ENCODE peak calls at places on chromosomes 5 and 9, in six cellular contexts. Y, J, I, P, M and T are unnamed samples.

GRCh38 chr5:150627731-150628545 is 12.5 kb upstream of the SYNPO start:
- DNase-seq in J (no peak), M (no peak), Y (no peak), P (peak; percentile 71), I (peak; percentile 36), T (no peak)

GRCh38 chr5:147671365-147671764 is 111.2 kb downstream of the JAKMIP2 start:
- DNase-seq in J (no peak), I (no peak), Y (no peak), P (no peak), M (peak; percentile 43), T (no peak)

GRCh38 chr9:91746904-91747303 is 203.1 kb downstream of the ROR2 start:
- DNase-seq in Y (no peak), I (no peak), P (no peak), J (no peak), M (no peak), T (no peak)

GRCh38 chr5:141135030-141135717 is at the start of gene PCDHB5:
- DNase-seq in I (no peak), P (peak; percentile 29), J (no peak), Y (no peak), M (no peak), T (peak; percentile 13)

GRCh38 chr5:1130218-1130946 is 18.5 kb upstream of the SLC12A7 start:
- DNase-seq in Y (peak; percentile 85), M (no peak), I (no peak), P (no peak), J (peak; percentile 34), T (no peak)

GRCh38 chr9:115058175-115058574 is 59.8 kb downstream of the TNC start:
- DNase-seq in J (no peak), P (no peak), I (peak; percentile 58), M (no peak), Y (no peak), T (no peak)

GRCh38 chr5:170149206-170149515 is 43.5 kb downstream of the FOXI1 start:
- DNase-seq in M (no peak), I (no peak), J (no peak), P (no peak), Y (no peak), T (no peak)

GRCh38 chr5:154972476-154973080 is 31.7 kb downstream of the MRPL22 start:
- DNase-seq in I (peak; percentile 34), M (peak; percentile 35), J (peak; percentile 50), Y (peak; percentile 60), P (peak; percentile 72), T (peak; percentile 43)

GRCh38 chr9:124665391-124666058 is 105.6 kb downstream of the NR6A1 start:
- DNase-seq in P (peak; percentile 73), I (peak; percentile 88), J (no peak), M (peak; percentile 88), Y (peak; percentile 11), T (peak; percentile 96)

GRCh38 chr9:33447404-33448158 is at the start of gene AQP3:
- DNase-seq in Y (peak; percentile 70), J (peak; percentile 85), P (no peak), I (peak; percentile 44), M (peak; percentile 11), T (no peak)

GRCh38 chr9:34375901-34376595 is 650 bp downstream of the MYORG start:
- DNase-seq in P (peak; percentile 17), Y (peak; percentile 67), M (peak; percentile 69), J (peak; percentile 77), I (peak; percentile 58), T (peak; percentile 44)

GRCh38 chr5:76674330-76675066 is 41.4 kb upstream of the F2R start:
- DNase-seq in M (no peak), Y (no peak), P (no peak), J (no peak), I (no peak), T (no peak)

GRCh38 chr5:91301459-91301858 is 81.7 kb downstream of the ARRDC3 start:
- DNase-seq in I (no peak), J (no peak), M (no peak), P (peak; percentile 88), Y (no peak), T (peak; percentile 83)

GRCh38 chr9:134525070-134525815 is 116.4 kb upstream of the COL5A1 start:
- DNase-seq in M (no peak), Y (no peak), I (no peak), J (no peak), P (no peak), T (no peak)

GRCh38 chr9:105515811-105516413 is 42.0 kb upstream of the FKTN start:
- DNase-seq in M (no peak), I (no peak), P (no peak), J (no peak), Y (no peak), T (no peak)

GRCh38 chr5:141878186-141878770 is at the start of gene PCDH1:
- DNase-seq in Y (peak; percentile 69), I (peak; percentile 50), P (peak; percentile 38), M (no peak), J (peak; percentile 48), T (no peak)

GRCh38 chr5:103340717-103341397 is 82.3 kb downstream of the MACIR start:
- DNase-seq in M (no peak), J (no peak), Y (no peak), I (no peak), P (peak; percentile 71), T (no peak)

GRCh38 chr5:180156141-180156540 is 52.9 kb downstream of the RASGEF1C start:
- DNase-seq in I (no peak), M (no peak), J (no peak), Y (no peak), P (no peak), T (no peak)

GRCh38 chr5:159956074-159956473 is 39.8 kb downstream of the ADRA1B start:
- DNase-seq in I (no peak), J (no peak), Y (no peak), M (no peak), P (peak; percentile 39), T (no peak)

GRCh38 chr5:61228691-61229280 is 66.5 kb upstream of the SMIM15 start:
- DNase-seq in P (peak; percentile 15), J (no peak), Y (no peak), M (no peak), I (peak; percentile 71), T (peak; percentile 84)

GRCh38 chr5:162699361-162699760 is 631.8 kb downstream of the GABRG2 start:
- DNase-seq in Y (no peak), M (no peak), P (peak; percentile 0), I (no peak), J (no peak), T (no peak)

GRCh38 chr9:101462558-101462957 is 27.0 kb upstream of the ALDOB start:
- DNase-seq in I (no peak), P (peak; percentile 42), Y (no peak), J (no peak), M (no peak), T (peak; percentile 53)

GRCh38 chr9:82560036-82560435 is 502.9 kb downstream of the RASEF start:
- DNase-seq in M (no peak), I (no peak), J (no peak), Y (no peak), P (no peak), T (no peak)

GRCh38 chr5:170745481-170746061 is 38.0 kb upstream of the GABRP start:
- DNase-seq in Y (peak; percentile 83), M (no peak), J (peak; percentile 80), P (peak; percentile 6), I (peak; percentile 64), T (no peak)

GRCh38 chr5:15702102-15702501 is 202.1 kb downstream of the FBXL7 start:
- DNase-seq in M (peak; percentile 3), P (peak; percentile 80), J (no peak), I (no peak), Y (no peak), T (peak; percentile 56)

GRCh38 chr5:84301535-84301934 is 83.1 kb downstream of the EDIL3 start:
- DNase-seq in J (no peak), I (no peak), P (peak; percentile 49), M (no peak), Y (no peak), T (peak; percentile 63)

GRCh38 chr9:99822596-99823391 is 1.1 kb downstream of the NR4A3 start:
- DNase-seq in P (peak; percentile 64), J (peak; percentile 41), I (peak; percentile 48), M (peak; percentile 9), Y (no peak), T (no peak)

GRCh38 chr5:119400248-119400647 is 44.4 kb downstream of the TNFAIP8 start:
- DNase-seq in J (peak; percentile 51), Y (no peak), I (peak; percentile 89), P (no peak), M (no peak), T (peak; percentile 74)

GRCh38 chr5:124043456-124043855 is 531.5 kb downstream of the CSNK1G3 start:
- DNase-seq in M (peak; percentile 2), P (peak; percentile 11), J (peak; percentile 70), I (no peak), Y (peak; percentile 25), T (peak; percentile 12)

DNA sequence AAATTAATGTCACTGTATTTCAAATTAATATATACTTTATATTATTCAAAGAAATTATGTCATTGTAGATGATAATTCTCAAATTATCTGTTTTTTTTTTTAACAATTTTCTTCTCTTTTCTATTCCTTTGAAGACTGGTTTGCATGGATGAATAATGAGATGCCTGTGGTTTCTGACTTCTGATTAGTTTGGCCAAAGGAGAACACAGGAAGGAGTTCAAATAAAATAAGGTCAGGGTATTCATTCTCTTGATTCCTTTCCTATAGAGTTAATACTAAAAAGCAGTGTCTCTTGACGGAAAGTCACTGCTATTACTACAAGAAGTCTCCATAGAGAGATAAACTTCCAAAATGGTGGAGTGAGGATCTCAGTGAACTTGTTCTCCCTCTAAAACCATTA is 279.6 kb upstream of the FTMT start:
- DNase-seq in M (no peak), P (no peak), J (no peak), I (no peak), Y (no peak), T (no peak)
- TF ChIP-seq CTCF in M (no peak), P (no peak), J (no peak), I (no peak), Y (no peak), T (no peak)

GRCh38 chr9:77604316-77604715 is 43.8 kb downstream of the GNA14 start:
- DNase-seq in J (no peak), Y (no peak), I (no peak), M (no peak), P (no peak), T (no peak)
- TF ChIP-seq CTCF in J (no peak), Y (no peak), I (no peak), M (no peak), P (no peak), T (no peak)

DNA sequence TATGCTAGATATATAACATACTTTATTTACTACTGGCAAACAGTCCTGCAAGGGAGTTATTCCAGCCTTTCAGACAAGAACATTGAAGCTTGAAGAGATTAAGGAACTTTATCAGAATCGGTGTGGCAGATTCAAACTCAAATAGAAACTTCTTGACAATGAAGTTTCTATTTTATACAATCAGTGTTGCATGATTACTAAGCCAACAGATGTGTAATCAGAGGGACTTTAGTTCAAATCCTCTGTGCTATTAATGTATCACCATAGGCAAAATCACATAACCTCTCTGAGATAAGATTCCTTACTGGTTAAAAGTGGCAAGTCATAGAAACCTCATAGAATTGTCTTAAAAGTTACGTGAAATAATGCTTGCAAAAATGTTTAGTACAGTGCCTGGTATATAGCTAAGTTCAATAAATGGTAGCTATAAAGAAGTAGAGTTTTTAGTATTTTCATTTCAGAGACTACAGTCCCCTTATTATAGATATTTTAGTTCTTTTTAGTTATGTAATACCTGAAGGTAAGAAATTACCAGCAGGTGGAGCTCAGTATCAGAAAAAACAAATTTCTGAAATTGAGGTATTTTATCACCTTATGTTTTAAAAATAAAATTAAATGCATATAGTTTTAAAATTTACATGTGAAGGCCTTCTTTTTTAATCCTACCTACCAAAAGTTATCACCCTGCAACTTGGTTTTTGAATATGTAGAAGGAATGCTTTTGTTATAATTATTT is 172.1 kb downstream of the FER start:
- DNase-seq in I (no peak), M (no peak), J (no peak), P (peak; percentile 18), Y (no peak), T (no peak)
- TF ChIP-seq CTCF in I (peak; percentile 37), M (no peak), J (peak; percentile 18), P (peak; percentile 13), Y (no peak), T (no peak)

GRCh38 chr9:37034320-37034937 is 361 bp upstream of the PAX5 start:
- DNase-seq in M (no peak), Y (no peak), I (no peak), P (no peak), J (peak; percentile 43), T (no peak)
- TF ChIP-seq CTCF in M (peak; percentile 42), Y (no peak), I (peak; percentile 37), P (no peak), J (peak; percentile 33), T (peak; percentile 24)